ENCODE peak calls at places on chromosomes 5 and 9, in four cellular contexts. J is K562, Z is GM12878, G is SK-N-SH. V is an unnamed sample.

GRCh38 chr9:133774799-133775198 is 36.6 kb upstream of the SARDH start:
- DNase-seq in J (no peak), Z (no peak), G (no peak), V (no peak)

GRCh38 chr9:118644066-118644465 is 725.2 kb downstream of the BRINP1 start:
- DNase-seq in J (no peak), Z (no peak), G (no peak), V (no peak)

GRCh38 chr5:149572170-149572569 is 9.1 kb upstream of the ARHGEF37 start:
- DNase-seq in J (no peak), Z (no peak), G (no peak), V (no peak)

GRCh38 chr5:41835625-41836024 is 34.6 kb downstream of the OXCT1 start:
- DNase-seq in J (no peak), Z (no peak), G (peak; percentile 9), V (no peak)

GRCh38 chr5:102481044-102481715 is 17.6 kb downstream of the SLCO6A1 start:
- DNase-seq in J (no peak), Z (no peak), G (no peak), V (no peak)

GRCh38 chr5:42951847-42952411 is 88.2 kb downstream of the ANXA2R start:
- DNase-seq in J (no peak), Z (no peak), G (peak; percentile 24), V (no peak)

GRCh38 chr5:103259705-103260355 is 1.3 kb downstream of the MACIR start:
- DNase-seq in J (no peak), Z (no peak), G (no peak), V (peak; percentile 19)

GRCh38 chr9:93286252-93287188 is 102.6 kb downstream of the WNK2 start:
- DNase-seq in J (no peak), Z (no peak), G (no peak), V (no peak)

GRCh38 chr9:17556935-17557334 is 21.9 kb upstream of the SH3GL2 start:
- DNase-seq in J (no peak), Z (no peak), G (no peak), V (no peak)

GRCh38 chr9:2017459-2018161 is 2.5 kb downstream of the SMARCA2 start:
- DNase-seq in J (peak; percentile 26), Z (no peak), G (peak; percentile 70), V (peak; percentile 20)

GRCh38 chr9:89896806-89897340 is 292.1 kb downstream of the GADD45G start:
- DNase-seq in J (no peak), Z (no peak), G (no peak), V (no peak)

GRCh38 chr9:82334286-82334685 is 345.7 kb downstream of the SPATA31D1 start:
- DNase-seq in J (no peak), Z (no peak), G (no peak), V (no peak)

GRCh38 chr5:122311888-122312669 is at the start of gene SNCAIP:
- DNase-seq in J (peak; percentile 14), Z (no peak), G (peak; percentile 81), V (no peak)
- TF ChIP-seq FOXM1 in J (no peak), Z (no peak), G (no peak), V (no peak)

GRCh38 chr5:90878549-90879196 is 320.1 kb downstream of the ADGRV1 start:
- DNase-seq in J (no peak), Z (no peak), G (no peak), V (no peak)
- TF ChIP-seq RFX5 in J (no peak), Z (no peak), G (no peak), V (no peak)

GRCh38 chr9:130663258-130664171 is 879 bp upstream of the PRDM12 start:
- DNase-seq in J (no peak), Z (no peak), G (peak; percentile 68), V (no peak)
- TF ChIP-seq FOXM1 in J (no peak), Z (no peak), G (no peak), V (no peak)

GRCh38 chr9:88197016-88197415 is 58.7 kb upstream of the SPATA31C2 start:
- DNase-seq in J (no peak), Z (no peak), G (no peak), V (no peak)
- TF ChIP-seq RFX5 in J (no peak), Z (no peak), G (no peak), V (no peak)